ENCODE peak calls at places on chromosomes 7 and 10, in seven cellular contexts. T, N, E, O, G, A and M are unnamed samples.

GRCh38 chr10:102948163-102948562 is 30.1 kb downstream of the CNNM2 start:
- DNase-seq in T (no peak), N (no peak), E (no peak), O (no peak), G (no peak), A (no peak), M (no peak)

GRCh38 chr10:129901389-129902045 is 62.6 kb downstream of the EBF3 start:
- DNase-seq in T (no peak), N (no peak), E (no peak), O (no peak), G (no peak), A (no peak), M (no peak)

GRCh38 chr10:71597821-71598498 is 121.6 kb downstream of the C10orf105 start:
- DNase-seq in T (peak), N (peak), E (no peak), O (no peak), G (no peak), A (no peak), M (peak)

GRCh38 chr7:24580283-24580946 is 7.2 kb downstream of the PALS2 start:
- DNase-seq in T (no peak), N (no peak), E (no peak), O (no peak), G (no peak), A (no peak), M (no peak)

GRCh38 chr10:6071181-6072175 is 9.3 kb upstream of the IL2RA start:
- DNase-seq in T (no peak), N (no peak), E (no peak), O (no peak), G (no peak), A (no peak), M (no peak)

GRCh38 chr10:52755297-52756062 is 17.1 kb downstream of the MBL2 start:
- DNase-seq in T (peak), N (peak), E (no peak), O (no peak), G (no peak), A (no peak), M (peak)

GRCh38 chr10:11354823-11355222 is 256.6 kb downstream of the USP6NL start:
- DNase-seq in T (no peak), N (no peak), E (no peak), O (no peak), G (no peak), A (no peak), M (no peak)

GRCh38 chr7:80659120-80660055 is 20.9 kb downstream of the CD36 start:
- DNase-seq in T (peak), N (peak), E (no peak), O (no peak), G (no peak), A (no peak), M (peak)

GRCh38 chr7:82051641-82052040 is 281.8 kb upstream of the HGF start:
- DNase-seq in T (no peak), N (no peak), E (no peak), O (no peak), G (no peak), A (no peak), M (no peak)

GRCh38 chr7:80039255-80039884 is 95.3 kb upstream of the GNAI1 start:
- DNase-seq in T (no peak), N (peak), E (no peak), O (no peak), G (no peak), A (no peak), M (peak)

GRCh38 chr7:157158400-157158799 is 19.7 kb downstream of the UBE3C start:
- DNase-seq in T (no peak), N (no peak), E (no peak), O (no peak), G (no peak), A (no peak), M (no peak)

GRCh38 chr7:26200113-26200443 is 468 bp downstream of the HNRNPA2B1 start:
- DNase-seq in T (no peak), N (peak), E (peak), O (peak), G (peak), A (peak), M (peak)

GRCh38 chr7:101018271-101019167 is 1.4 kb upstream of the MUC17 start:
- DNase-seq in T (no peak), N (no peak), E (no peak), O (no peak), G (peak), A (no peak), M (no peak)

GRCh38 chr7:155386608-155387007 is 71.3 kb upstream of the EN2 start:
- DNase-seq in T (no peak), N (no peak), E (no peak), O (no peak), G (no peak), A (no peak), M (no peak)

GRCh38 chr7:4797858-4798705 is 22.7 kb downstream of the AP5Z1 start:
- DNase-seq in T (peak), N (peak), E (peak), O (peak), G (peak), A (peak), M (peak)

GRCh38 chr7:142412551-142413193 is 154.8 kb upstream of the PRSS58 start:
- DNase-seq in T (peak), N (peak), E (peak), O (no peak), G (peak), A (peak), M (peak)

GRCh38 chr10:122525788-122526187 is 34.8 kb upstream of the DMBT1 start:
- DNase-seq in T (no peak), N (no peak), E (peak), O (no peak), G (no peak), A (peak), M (no peak)

GRCh38 chr10:45373003-45373782 is 823 bp upstream of the ALOX5 start:
- DNase-seq in T (no peak), N (no peak), E (peak), O (no peak), G (peak), A (peak), M (no peak)

GRCh38 chr10:104339469-104340098 is 1.3 kb upstream of the ITPRIP start:
- DNase-seq in T (peak), N (peak), E (no peak), O (no peak), G (no peak), A (no peak), M (peak)

GRCh38 chr10:79404231-79404609 is 41.2 kb downstream of the ZCCHC24 start:
- DNase-seq in T (peak), N (peak), E (peak), O (peak), G (no peak), A (no peak), M (peak)

GRCh38 chr7:99504281-99504602 is 220 bp upstream of the ZKSCAN5 start:
- DNase-seq in T (no peak), N (no peak), E (peak), O (no peak), G (peak), A (no peak), M (no peak)

GRCh38 chr7:30770936-30771858 is at the start of gene MINDY4:
- DNase-seq in T (peak), N (peak), E (peak), O (peak), G (peak), A (peak), M (peak)
- TF ChIP-seq CTCF in T (peak), N (no peak), E (no peak), O (no peak), G (no peak), A (no peak), M (no peak)

GRCh38 chr7:37408241-37408884 is 40.3 kb downstream of the ELMO1 start:
- DNase-seq in T (no peak), N (no peak), E (no peak), O (no peak), G (no peak), A (no peak), M (no peak)
- TF ChIP-seq CTCF in T (no peak), N (no peak), E (no peak), O (no peak), G (no peak), A (no peak), M (no peak)

DNA sequence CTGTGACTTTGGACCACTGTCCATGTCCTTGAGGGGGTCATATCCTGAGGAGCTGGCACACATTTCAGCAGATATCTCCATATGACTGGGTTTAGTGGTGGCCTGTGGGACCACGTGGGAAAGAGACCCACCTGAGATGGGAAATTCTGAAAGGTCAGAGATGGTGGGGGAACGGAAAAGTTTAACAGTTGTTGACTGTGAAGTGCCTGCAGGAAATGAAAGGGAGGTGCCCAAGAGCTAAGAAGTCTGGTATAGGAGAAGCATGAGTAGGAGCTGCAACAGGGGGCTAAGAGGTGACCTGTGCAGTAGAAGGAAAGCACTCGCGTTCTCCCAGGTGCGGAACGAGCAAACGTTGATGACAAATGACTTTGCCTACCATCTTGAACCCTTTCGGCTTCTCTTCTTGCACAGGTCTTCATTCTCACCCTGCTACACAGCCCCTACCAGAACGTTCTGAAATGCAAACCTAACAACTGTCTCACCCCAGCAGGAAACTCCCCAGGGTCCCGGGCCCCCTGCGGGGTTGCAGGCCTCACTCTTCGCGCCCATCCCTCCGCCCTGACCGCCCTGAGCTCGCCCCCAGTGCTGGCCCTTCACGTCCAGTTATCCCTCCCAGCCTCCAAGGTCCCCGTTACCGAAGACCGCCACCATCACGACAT is 9.8 kb upstream of the FXYD4 start:
- DNase-seq in T (no peak), N (no peak), E (no peak), O (no peak), G (no peak), A (no peak), M (no peak)
- TF ChIP-seq CTCF in T (no peak), N (no peak), E (no peak), O (no peak), G (no peak), A (no peak), M (no peak)

DNA sequence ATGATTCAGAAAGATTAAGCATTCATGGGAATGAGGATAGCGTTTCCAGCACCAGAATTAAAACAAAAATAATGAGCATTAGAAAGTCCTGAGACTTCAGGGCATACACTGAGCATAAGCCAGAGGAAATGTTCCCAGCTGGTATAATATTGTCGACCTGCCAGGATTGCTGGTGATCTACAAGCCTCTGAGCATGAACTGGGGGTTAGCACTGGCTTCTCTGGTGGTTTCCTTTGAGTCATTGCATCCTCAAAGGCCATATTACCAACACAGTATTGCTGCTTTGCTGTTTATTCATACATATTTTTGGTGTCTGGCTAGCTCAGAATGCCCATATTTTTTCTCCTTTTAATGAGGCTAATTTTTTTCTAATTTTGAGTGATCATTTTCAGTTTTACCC is 10.6 kb upstream of the ATRNL1 start:
- DNase-seq in T (no peak), N (peak), E (no peak), O (no peak), G (no peak), A (no peak), M (peak)
- TF ChIP-seq CTCF in T (no peak), N (no peak), E (no peak), O (no peak), G (no peak), A (no peak), M (no peak)

GRCh38 chr10:43078175-43078985 is 1.5 kb downstream of the RET start:
- DNase-seq in T (no peak), N (no peak), E (no peak), O (no peak), G (no peak), A (no peak), M (no peak)

GRCh38 chr10:43079823-43080222 is 3.0 kb downstream of the RET start:
- DNase-seq in T (no peak), N (no peak), E (no peak), O (no peak), G (no peak), A (no peak), M (no peak)

GRCh38 chr10:43076876-43077420 is at the start of gene RET:
- DNase-seq in T (no peak), N (no peak), E (peak), O (peak), G (peak), A (no peak), M (no peak)

GRCh38 chr10:43077421-43078171 is 727 bp downstream of the RET start:
- DNase-seq in T (no peak), N (no peak), E (no peak), O (peak), G (no peak), A (no peak), M (no peak)

GRCh38 chr10:43078986-43079273 is 2.1 kb downstream of the RET start:
- DNase-seq in T (peak), N (peak), E (peak), O (no peak), G (peak), A (peak), M (peak)
- TF ChIP-seq CTCF in T (peak), N (peak), E (peak), O (peak), G (peak), A (peak), M (peak)

GRCh38 chr7:38429057-38429456 is 155.6 kb upstream of the TARP start:
- DNase-seq in T (no peak), N (no peak), E (no peak), O (no peak), G (no peak), A (no peak), M (no peak)

GRCh38 chr7:38425509-38425908 is 152.1 kb upstream of the TARP start:
- DNase-seq in T (no peak), N (no peak), E (no peak), O (no peak), G (no peak), A (no peak), M (no peak)

GRCh38 chr7:38428040-38428439 is 154.6 kb upstream of the TARP start:
- DNase-seq in T (peak), N (peak), E (no peak), O (no peak), G (no peak), A (no peak), M (no peak)

GRCh38 chr7:38427279-38427955 is 154.0 kb upstream of the TARP start:
- DNase-seq in T (no peak), N (no peak), E (no peak), O (no peak), G (no peak), A (no peak), M (no peak)

GRCh38 chr7:38424750-38425463 is 151.5 kb upstream of the TARP start:
- DNase-seq in T (peak), N (no peak), E (no peak), O (no peak), G (no peak), A (no peak), M (peak)
- TF ChIP-seq CTCF in T (peak), N (peak), E (no peak), O (no peak), G (no peak), A (peak), M (no peak)

GRCh38 chr10:54372164-54372563 is 428.9 kb downstream of the PCDH15 start:
- DNase-seq in T (no peak), N (no peak), E (no peak), O (no peak), G (no peak), A (no peak), M (no peak)

GRCh38 chr10:54363390-54363789 is 437.6 kb downstream of the PCDH15 start:
- DNase-seq in T (no peak), N (no peak), E (no peak), O (no peak), G (no peak), A (no peak), M (no peak)

GRCh38 chr10:54368984-54369383 is 432.0 kb downstream of the PCDH15 start:
- DNase-seq in T (no peak), N (no peak), E (no peak), O (no peak), G (no peak), A (no peak), M (no peak)
- TF ChIP-seq CTCF in T (no peak), N (no peak), E (no peak), O (no peak), G (peak), A (no peak), M (no peak)

DNA sequence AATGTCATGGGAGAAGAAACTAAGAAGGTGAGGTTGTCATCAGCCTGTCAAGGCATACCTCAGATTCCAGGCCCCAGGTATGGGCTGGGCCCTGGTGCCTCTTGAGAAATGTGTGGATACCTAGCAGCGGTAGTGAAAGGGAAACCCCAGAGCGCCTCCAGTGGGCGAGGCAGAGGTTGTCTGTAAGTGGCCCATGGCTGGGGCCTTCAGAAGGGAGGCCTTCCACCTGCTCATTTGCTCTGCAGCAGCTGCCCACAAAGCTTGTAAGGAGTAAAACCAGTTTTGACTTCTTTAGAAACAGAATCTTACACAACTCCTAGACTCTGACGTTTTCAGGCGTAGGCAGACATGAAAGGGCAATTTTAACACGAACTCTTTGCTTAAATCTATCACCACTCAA is 509.9 kb downstream of the PARD3 start:
- DNase-seq in T (no peak), N (no peak), E (peak), O (no peak), G (peak), A (peak), M (no peak)
- TF ChIP-seq CTCF in T (no peak), N (no peak), E (peak), O (no peak), G (peak), A (peak), M (no peak)

DNA sequence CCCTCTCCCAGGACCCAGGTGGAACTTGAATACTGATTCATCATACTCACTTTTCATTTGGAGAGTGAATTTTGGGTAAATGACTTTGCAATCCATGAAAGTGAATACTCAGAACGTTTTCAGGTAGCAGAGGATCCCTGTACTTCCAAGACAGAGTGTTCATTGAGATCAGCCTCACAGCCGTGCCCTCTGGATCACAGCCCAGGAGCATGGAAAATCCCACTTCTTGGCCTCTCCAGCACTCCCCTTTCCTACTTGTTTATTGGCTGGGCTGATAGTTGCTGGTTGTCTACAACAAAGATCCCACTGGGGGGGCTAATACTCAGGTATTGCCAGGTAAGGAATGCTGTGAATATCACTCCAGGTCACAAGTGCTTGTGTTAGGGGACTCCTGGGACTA is 5.9 kb downstream of the GCK start:
- DNase-seq in T (no peak), N (no peak), E (no peak), O (no peak), G (no peak), A (no peak), M (no peak)
- TF ChIP-seq CTCF in T (no peak), N (no peak), E (no peak), O (no peak), G (no peak), A (no peak), M (no peak)

DNA sequence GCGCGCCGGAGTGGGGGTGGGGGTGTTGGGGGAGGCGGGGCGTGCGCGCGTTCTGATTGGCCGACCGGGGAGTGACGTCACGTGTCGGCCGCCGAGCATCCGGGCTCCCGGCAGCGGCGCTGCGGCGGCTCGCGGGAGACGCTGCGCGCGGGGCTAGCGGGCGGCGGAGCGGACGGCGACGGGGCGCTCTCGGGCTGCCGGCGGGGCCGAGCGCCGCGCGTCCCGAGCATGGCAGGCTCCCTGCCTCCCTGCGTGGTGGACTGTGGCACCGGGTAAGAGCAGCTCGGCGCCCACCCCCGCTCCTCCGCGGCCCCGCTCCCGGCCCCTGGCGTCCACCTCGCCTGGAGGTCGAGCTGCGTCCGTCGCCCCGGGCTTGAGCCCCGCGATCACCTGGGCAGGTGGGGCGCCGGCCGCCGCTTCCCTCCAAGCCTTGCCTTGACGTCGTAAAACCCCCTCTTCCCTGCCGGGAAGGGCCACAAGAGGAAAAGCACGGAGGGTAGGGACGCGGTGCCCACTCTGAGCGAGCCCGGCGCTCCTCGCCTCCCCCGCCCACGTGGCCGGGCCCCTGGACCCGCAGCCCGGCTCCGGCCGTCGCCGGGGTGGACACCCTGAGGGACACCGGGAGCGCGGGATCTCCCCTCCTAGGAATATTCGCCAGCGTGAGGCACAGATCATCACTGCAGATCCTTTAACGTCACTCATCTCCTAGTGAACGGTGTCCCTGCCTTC is at the start of gene ACTR3B:
- DNase-seq in T (peak), N (peak), E (peak), O (peak), G (peak), A (peak), M (peak)
- TF ChIP-seq CTCF in T (no peak), N (no peak), E (no peak), O (no peak), G (no peak), A (no peak), M (no peak)